ENCODE peak calls at places on chromosomes 1 and 21, in six cellular contexts. Q, C, I, O, K and A are unnamed samples.

GRCh38 chr1:25793585-25794170 is 6.3 kb upstream of the SELENON start:
- DNase-seq in K (peak; percentile 12), I (no peak), Q (no peak), C (no peak), O (no peak), A (no peak)

GRCh38 chr1:44293761-44294315 is 61.2 kb downstream of the ERI3 start:
- DNase-seq in I (no peak), K (no peak), Q (no peak), O (no peak), C (no peak), A (no peak)

GRCh38 chr1:167517535-167518330 is 596 bp downstream of the CD247 start:
- DNase-seq in C (peak; percentile 71), K (no peak), I (peak; percentile 80), O (peak; percentile 95), Q (no peak), A (no peak)

GRCh38 chr1:37305108-37305507 is 169.3 kb upstream of the ZC3H12A start:
- DNase-seq in C (no peak), I (no peak), Q (no peak), K (no peak), O (no peak), A (no peak)

GRCh38 chr1:7232441-7232840 is 447.2 kb downstream of the CAMTA1 start:
- DNase-seq in C (no peak), I (no peak), K (no peak), O (no peak), Q (no peak), A (no peak)

GRCh38 chr1:91895832-91896556 is 10.0 kb upstream of the TGFBR3 start:
- DNase-seq in Q (no peak), K (peak; percentile 45), O (no peak), I (no peak), C (no peak), A (no peak)

GRCh38 chr1:212234431-212235298 is 50.5 kb upstream of the PPP2R5A start:
- DNase-seq in K (peak; percentile 98), Q (peak; percentile 95), O (peak; percentile 34), C (peak; percentile 96), I (no peak), A (peak; percentile 63)

GRCh38 chr1:20361805-20362381 is 71.2 kb downstream of the VWA5B1 start:
- DNase-seq in O (peak; percentile 62), C (peak; percentile 58), Q (no peak), I (no peak), K (peak; percentile 37), A (peak; percentile 52)

GRCh38 chr1:8031176-8031785 is 5.2 kb upstream of the ERRFI1 start:
- DNase-seq in I (no peak), O (no peak), Q (no peak), K (peak; percentile 73), C (no peak), A (peak; percentile 63)

GRCh38 chr1:45789601-45790000 is 13.8 kb upstream of the MAST2 start:
- DNase-seq in K (no peak), O (no peak), I (no peak), Q (no peak), C (no peak), A (no peak)

GRCh38 chr21:28776251-28776650 is 216.4 kb downstream of the LTN1 start:
- DNase-seq in K (peak; percentile 96), I (no peak), O (peak; percentile 54), C (peak; percentile 56), Q (peak; percentile 81), A (no peak)

GRCh38 chr1:230620666-230621065 is 21.6 kb upstream of the COG2 start:
- DNase-seq in I (no peak), K (no peak), C (no peak), O (no peak), Q (no peak), A (no peak)

GRCh38 chr1:6257541-6258069 is 3.3 kb downstream of the GPR153 start:
- DNase-seq in I (no peak), C (peak; percentile 44), O (no peak), K (no peak), Q (no peak), A (no peak)

GRCh38 chr1:8217011-8217711 is 100.8 kb upstream of the SLC45A1 start:
- DNase-seq in Q (no peak), O (peak; percentile 24), C (no peak), K (no peak), I (no peak), A (no peak)

GRCh38 chr21:36727886-36728285 is 29.0 kb downstream of the SIM2 start:
- DNase-seq in O (no peak), C (no peak), I (no peak), Q (no peak), K (no peak), A (no peak)

GRCh38 chr1:67557731-67558448 is 127.1 kb upstream of the GADD45A start:
- DNase-seq in C (no peak), O (no peak), K (no peak), I (no peak), Q (no peak), A (no peak)

GRCh38 chr1:26391450-26391849 is 18.9 kb upstream of the ZNF683 start:
- DNase-seq in O (peak; percentile 44), I (no peak), C (peak; percentile 63), K (peak; percentile 59), Q (no peak), A (no peak)

GRCh38 chr1:78840447-78841251 is 165.9 kb downstream of the ADGRL4 start:
- DNase-seq in I (no peak), K (peak; percentile 83), Q (peak; percentile 88), C (no peak), O (no peak), A (peak; percentile 58)

GRCh38 chr1:210663730-210664573 is 335.2 kb downstream of the HHAT start:
- DNase-seq in K (no peak), Q (peak; percentile 44), I (no peak), O (no peak), C (no peak), A (no peak)

GRCh38 chr21:39633043-39633442 is 20.3 kb downstream of the B3GALT5 start:
- DNase-seq in K (peak; percentile 52), C (peak; percentile 85), O (no peak), I (no peak), Q (peak; percentile 62), A (no peak)

GRCh38 chr1:206713910-206714312 is 29.2 kb downstream of the MAPKAPK2 start:
- DNase-seq in I (no peak), K (peak; percentile 62), Q (no peak), O (no peak), C (no peak), A (no peak)

GRCh38 chr1:12405325-12406217 is 175.7 kb downstream of the VPS13D start:
- DNase-seq in K (peak; percentile 36), I (no peak), Q (peak; percentile 59), C (no peak), O (no peak), A (peak; percentile 8)

GRCh38 chr21:15010645-15011044 is 54.2 kb downstream of the NRIP1 start:
- DNase-seq in O (no peak), Q (peak; percentile 82), C (no peak), I (no peak), K (peak; percentile 50), A (no peak)

GRCh38 chr1:17375651-17376050 is 3.7 kb downstream of the PADI6 start:
- DNase-seq in K (no peak), Q (no peak), I (no peak), O (no peak), C (no peak), A (no peak)